ENCODE peak calls at places on chromosome 4, in five cellular contexts. One of them, this sample, is unnamed. For H3K36me3, the result is how much of the 10 kb centered on the place peaks cover.

GRCh38 chr4:94014484-94015136 is 186.1 kb downstream of the ATOH1 start:
- DNase-seq in PC-3: no peak
- DNase-seq in fibroblast of lung: no peak
- DNase-seq in GM23248: no peak
- DNase-seq in IMR-90: no peak
- DNase-seq in this sample: no peak

GRCh38 chr4:6991771-6992557 is 51.2 kb upstream of the TADA2B start:
- DNase-seq in PC-3: peak
- DNase-seq in fibroblast of lung: peak
- DNase-seq in GM23248: peak
- DNase-seq in IMR-90: peak
- DNase-seq in this sample: no peak

GRCh38 chr4:75916091-75916661 is 13.9 kb upstream of the PPEF2 start:
- DNase-seq in PC-3: peak
- DNase-seq in fibroblast of lung: peak
- DNase-seq in GM23248: peak
- DNase-seq in IMR-90: peak
- DNase-seq in this sample: peak

GRCh38 chr4:11548529-11549176 is 120.0 kb upstream of the HS3ST1 start:
- DNase-seq in PC-3: peak
- DNase-seq in fibroblast of lung: peak
- DNase-seq in GM23248: no peak
- DNase-seq in IMR-90: peak
- DNase-seq in this sample: no peak

GRCh38 chr4:78954048-78954666 is 14.9 kb upstream of the PAQR3 start:
- DNase-seq in PC-3: peak
- DNase-seq in fibroblast of lung: no peak
- DNase-seq in GM23248: peak
- DNase-seq in IMR-90: no peak
- DNase-seq in this sample: peak

GRCh38 chr4:114163051-114163450 is 183.6 kb upstream of the ARSJ start:
- DNase-seq in PC-3: no peak
- DNase-seq in fibroblast of lung: no peak
- DNase-seq in GM23248: peak
- DNase-seq in IMR-90: peak
- DNase-seq in this sample: no peak

GRCh38 chr4:141391771-141392170 is 171.1 kb downstream of the ZNF330 start:
- DNase-seq in PC-3: peak
- DNase-seq in fibroblast of lung: peak
- DNase-seq in GM23248: no peak
- DNase-seq in IMR-90: no peak
- DNase-seq in this sample: no peak

GRCh38 chr4:3700736-3701135 is 65.4 kb upstream of the ADRA2C start:
- DNase-seq in PC-3: no peak
- DNase-seq in fibroblast of lung: no peak
- DNase-seq in GM23248: no peak
- DNase-seq in IMR-90: no peak
- DNase-seq in this sample: no peak

GRCh38 chr4:162952232-162952631 is 214.5 kb downstream of the NAF1 start:
- DNase-seq in PC-3: peak
- DNase-seq in fibroblast of lung: peak
- DNase-seq in GM23248: no peak
- DNase-seq in IMR-90: no peak
- DNase-seq in this sample: no peak

GRCh38 chr4:73844352-73844751 is 7.9 kb downstream of the CXCL6 start:
- DNase-seq in PC-3: peak
- DNase-seq in fibroblast of lung: peak
- DNase-seq in GM23248: peak
- DNase-seq in IMR-90: peak
- DNase-seq in this sample: no peak

GRCh38 chr4:124262211-124263179 is 450.0 kb downstream of the ANKRD50 start:
- DNase-seq in PC-3: peak
- DNase-seq in fibroblast of lung: peak
- DNase-seq in GM23248: peak
- DNase-seq in IMR-90: peak
- DNase-seq in this sample: peak

GRCh38 chr4:108172780-108173598 is 4.3 kb upstream of the LEF1 start:
- DNase-seq in PC-3: peak
- DNase-seq in fibroblast of lung: peak
- DNase-seq in GM23248: peak
- DNase-seq in IMR-90: no peak
- DNase-seq in this sample: peak

GRCh38 chr4:3858046-3858730 is 92.0 kb downstream of the ADRA2C start:
- DNase-seq in PC-3: no peak
- DNase-seq in fibroblast of lung: no peak
- DNase-seq in GM23248: no peak
- DNase-seq in IMR-90: no peak
- DNase-seq in this sample: no peak

GRCh38 chr4:41349021-41349420 is 92.3 kb downstream of the UCHL1 start:
- DNase-seq in PC-3: peak
- DNase-seq in fibroblast of lung: no peak
- DNase-seq in GM23248: no peak
- DNase-seq in IMR-90: no peak
- DNase-seq in this sample: no peak

GRCh38 chr4:165319509-165319908 is 8.0 kb upstream of the MSMO1 start:
- DNase-seq in PC-3: no peak
- DNase-seq in fibroblast of lung: no peak
- DNase-seq in GM23248: no peak
- DNase-seq in IMR-90: no peak
- DNase-seq in this sample: no peak

GRCh38 chr4:24763631-24764302 is 31.6 kb upstream of the SOD3 start:
- DNase-seq in PC-3: peak
- DNase-seq in fibroblast of lung: peak
- DNase-seq in GM23248: peak
- DNase-seq in IMR-90: peak
- DNase-seq in this sample: no peak

GRCh38 chr4:31979988-31980387 is 1259.8 kb downstream of the PCDH7 start:
- DNase-seq in PC-3: no peak
- DNase-seq in fibroblast of lung: no peak
- DNase-seq in GM23248: no peak
- DNase-seq in IMR-90: no peak
- DNase-seq in this sample: no peak

GRCh38 chr4:159052315-159052714 is 50.6 kb upstream of the RAPGEF2 start:
- DNase-seq in PC-3: no peak
- DNase-seq in fibroblast of lung: no peak
- DNase-seq in GM23248: no peak
- DNase-seq in IMR-90: no peak
- DNase-seq in this sample: no peak

GRCh38 chr4:165394275-165394674 is 15.5 kb downstream of the CPE start:
- DNase-seq in PC-3: peak
- DNase-seq in fibroblast of lung: peak
- DNase-seq in GM23248: peak
- DNase-seq in IMR-90: peak
- DNase-seq in this sample: no peak

GRCh38 chr4:145178740-145179139 is 1.6 kb downstream of the OTUD4 start:
- DNase-seq in PC-3: no peak
- DNase-seq in fibroblast of lung: no peak
- DNase-seq in GM23248: no peak
- DNase-seq in IMR-90: no peak
- DNase-seq in this sample: no peak

GRCh38 chr4:3735196-3735595 is 31.0 kb upstream of the ADRA2C start:
- DNase-seq in PC-3: no peak
- DNase-seq in fibroblast of lung: no peak
- DNase-seq in GM23248: no peak
- DNase-seq in IMR-90: no peak
- DNase-seq in this sample: no peak

GRCh38 chr4:148443550-148444295 is 1.5 kb upstream of the NR3C2 start:
- DNase-seq in PC-3: peak
- DNase-seq in fibroblast of lung: peak
- DNase-seq in GM23248: peak
- DNase-seq in IMR-90: no peak
- DNase-seq in this sample: no peak

GRCh38 chr4:10734697-10735096 is 50.1 kb upstream of the CLNK start:
- DNase-seq in PC-3: no peak
- DNase-seq in fibroblast of lung: no peak
- DNase-seq in GM23248: no peak
- DNase-seq in IMR-90: no peak
- DNase-seq in this sample: no peak

DNA sequence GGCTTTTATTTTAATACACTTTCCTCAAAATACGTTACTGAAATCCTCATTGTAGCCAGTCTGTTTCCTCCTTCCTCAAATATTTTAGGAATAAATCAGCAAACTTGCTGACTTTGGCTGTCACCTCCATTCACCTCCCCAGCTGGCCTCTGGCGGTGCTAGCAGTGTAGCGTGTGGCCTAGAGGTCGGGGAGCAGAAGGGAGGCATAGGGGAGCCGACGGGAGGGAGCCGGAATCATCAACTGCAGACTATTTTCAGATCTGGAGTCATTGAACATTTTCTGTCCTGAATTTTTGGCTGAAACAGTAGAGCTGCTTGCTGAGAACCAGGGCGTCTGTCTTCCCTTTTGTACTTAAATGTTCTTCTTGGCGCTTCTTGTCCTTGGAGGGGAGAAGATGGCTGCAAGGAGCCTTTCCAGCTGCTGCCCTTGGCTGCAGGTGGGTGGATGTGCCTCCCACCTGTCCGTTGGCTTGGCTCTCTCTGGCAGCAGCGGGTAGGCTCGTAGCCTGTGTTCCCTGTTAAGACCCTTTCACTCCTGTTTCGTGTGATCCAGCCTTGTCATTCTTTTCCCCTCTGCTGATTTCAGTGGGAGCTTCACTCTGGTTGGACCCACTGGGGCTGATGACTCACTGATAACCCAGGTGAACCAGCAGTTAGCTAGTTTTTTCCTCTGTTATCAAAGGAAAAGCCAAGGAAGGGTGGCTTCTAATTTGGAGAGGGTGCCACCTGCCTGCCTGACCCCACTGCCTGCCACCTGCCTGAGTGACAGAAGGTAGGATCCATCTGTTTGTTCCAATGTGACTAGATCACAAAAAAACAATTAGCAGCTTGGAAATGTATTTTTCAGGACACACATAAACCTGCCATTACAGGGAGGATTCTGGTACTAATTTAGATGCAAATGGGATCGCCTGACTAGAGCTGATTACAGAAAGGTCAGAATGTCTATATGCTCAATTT is 135.9 kb downstream of the GATB start:
- DNase-seq in PC-3: no peak
- DNase-seq in fibroblast of lung: no peak
- DNase-seq in GM23248: peak
- DNase-seq in IMR-90: no peak
- DNase-seq in this sample: no peak
- H3K9ac ChIP-seq in PC-3: no peak
- H3K9ac ChIP-seq in fibroblast of lung: no peak
- H3K9ac ChIP-seq in GM23248: no peak
- H3K9ac ChIP-seq in IMR-90: no peak
- H3K9ac ChIP-seq in this sample: no peak

GRCh38 chr4:67659065-67659464 is 41.9 kb downstream of the UBA6 start:
- DNase-seq in PC-3: no peak
- DNase-seq in fibroblast of lung: no peak
- DNase-seq in GM23248: no peak
- DNase-seq in IMR-90: no peak
- DNase-seq in this sample: no peak

GRCh38 chr4:67660418-67660817 is 40.5 kb downstream of the UBA6 start:
- DNase-seq in PC-3: no peak
- DNase-seq in fibroblast of lung: no peak
- DNase-seq in GM23248: no peak
- DNase-seq in IMR-90: no peak
- DNase-seq in this sample: no peak

DNA sequence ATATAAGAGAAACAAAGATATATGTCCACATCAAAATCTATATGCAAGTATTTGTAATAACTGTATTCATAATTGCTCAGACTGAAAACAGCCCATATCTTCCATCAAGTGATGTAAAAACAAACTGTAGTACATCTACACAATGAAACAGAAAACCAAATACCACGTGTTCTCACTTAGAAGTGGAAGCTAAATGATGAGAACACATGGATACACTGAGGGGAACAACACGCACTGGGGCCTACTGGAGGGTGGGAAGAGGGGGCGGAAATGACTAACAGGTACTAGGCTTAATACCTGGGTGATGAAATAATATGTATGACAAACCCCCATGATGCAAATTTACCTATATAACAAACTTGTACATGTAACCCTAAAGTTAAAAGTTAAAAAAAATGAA is 42.7 kb downstream of the UBA6 start:
- DNase-seq in PC-3: no peak
- DNase-seq in fibroblast of lung: no peak
- DNase-seq in GM23248: no peak
- DNase-seq in IMR-90: no peak
- DNase-seq in this sample: no peak
- H3K36me3 ChIP-seq in PC-3: half or more
- H3K36me3 ChIP-seq in fibroblast of lung: under half
- H3K36me3 ChIP-seq in GM23248: under half
- H3K36me3 ChIP-seq in IMR-90: under half
- H3K36me3 ChIP-seq in this sample: half or more

GRCh38 chr4:37665347-37666009 is 20.7 kb downstream of the RELL1 start:
- DNase-seq in PC-3: no peak
- DNase-seq in fibroblast of lung: no peak
- DNase-seq in GM23248: no peak
- DNase-seq in IMR-90: no peak
- DNase-seq in this sample: no peak

GRCh38 chr4:37667197-37668100 is 18.7 kb downstream of the RELL1 start:
- DNase-seq in PC-3: no peak
- DNase-seq in fibroblast of lung: no peak
- DNase-seq in GM23248: peak
- DNase-seq in IMR-90: no peak
- DNase-seq in this sample: no peak

GRCh38 chr4:37664696-37665095 is 21.5 kb downstream of the RELL1 start:
- DNase-seq in PC-3: no peak
- DNase-seq in fibroblast of lung: no peak
- DNase-seq in GM23248: no peak
- DNase-seq in IMR-90: no peak
- DNase-seq in this sample: no peak

GRCh38 chr4:37663552-37663951 is 22.6 kb downstream of the RELL1 start:
- DNase-seq in PC-3: no peak
- DNase-seq in fibroblast of lung: no peak
- DNase-seq in GM23248: no peak
- DNase-seq in IMR-90: no peak
- DNase-seq in this sample: no peak

GRCh38 chr4:37666625-37667071 is 19.5 kb downstream of the RELL1 start:
- DNase-seq in PC-3: peak
- DNase-seq in fibroblast of lung: peak
- DNase-seq in GM23248: peak
- DNase-seq in IMR-90: peak
- DNase-seq in this sample: no peak
- H3K9ac ChIP-seq in PC-3: no peak
- H3K9ac ChIP-seq in fibroblast of lung: no peak
- H3K9ac ChIP-seq in GM23248: no peak
- H3K9ac ChIP-seq in IMR-90: no peak
- H3K9ac ChIP-seq in this sample: no peak

DNA sequence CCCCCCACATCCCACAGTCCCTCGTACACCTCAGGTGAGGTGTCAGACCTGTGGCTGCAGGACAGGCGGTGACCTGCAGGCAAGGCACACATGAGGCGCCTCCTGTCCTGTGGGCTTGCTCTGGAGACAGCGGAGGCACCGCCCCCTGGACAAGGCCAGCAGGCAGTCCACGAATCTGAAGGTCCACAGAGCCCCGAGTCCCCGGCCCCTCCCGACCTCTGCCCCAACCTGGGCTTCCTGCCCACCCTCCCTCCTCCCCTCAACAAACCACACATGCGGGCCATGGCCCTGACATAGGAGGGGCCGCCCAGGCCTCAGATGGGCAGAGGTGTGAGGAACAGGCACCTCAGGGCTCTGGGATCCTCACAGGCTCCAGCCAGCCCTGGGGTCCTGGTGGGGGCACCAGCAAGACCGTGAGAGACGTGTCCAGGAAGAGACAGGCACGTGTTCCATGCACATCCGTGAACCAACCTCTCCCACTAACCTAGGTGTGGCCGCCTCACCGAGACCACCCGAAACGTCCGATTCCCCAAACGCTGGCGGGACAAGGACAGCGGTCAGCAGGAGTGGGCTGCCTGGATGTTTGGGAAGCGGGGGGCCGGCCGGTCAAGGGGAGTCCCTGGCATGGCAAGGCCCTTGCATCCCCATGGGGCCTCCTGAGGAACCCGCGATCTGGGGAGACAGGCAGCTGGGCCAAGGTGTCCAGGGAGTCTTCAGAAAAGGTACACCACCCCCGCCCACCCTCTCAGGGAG is 25.8 kb downstream of the CTBP1 start:
- DNase-seq in PC-3: no peak
- DNase-seq in fibroblast of lung: no peak
- DNase-seq in GM23248: no peak
- DNase-seq in IMR-90: no peak
- DNase-seq in this sample: no peak
- H3K36me3 ChIP-seq in PC-3: under half
- H3K36me3 ChIP-seq in fibroblast of lung: under half
- H3K36me3 ChIP-seq in GM23248: under half
- H3K36me3 ChIP-seq in IMR-90: half or more
- H3K36me3 ChIP-seq in this sample: half or more